ENCODE peak calls at places on chromosomes 5 and 9, in four cellular contexts. F is activated gamma-delta T cell treated with Interleukin-2 at 50 U/mL for 16 hours, S is EL, K is GM23338. O is an unnamed sample.

GRCh38 chr5:129664336-129664937 is 83.5 kb upstream of the MINAR2 start:
- DNase-seq in F (peak; percentile 5), S (peak; percentile 52), K (peak; percentile 65), O (no peak)

GRCh38 chr5:68331202-68332108 is 115.9 kb downstream of the PIK3R1 start:
- DNase-seq in F (no peak), S (peak; percentile 69), K (no peak), O (no peak)

GRCh38 chr5:65268520-65268919 is 213.2 kb downstream of the ADAMTS6 start:
- DNase-seq in F (no peak), S (no peak), K (no peak), O (no peak)

GRCh38 chr5:83471405-83472212 is at the start of gene VCAN:
- DNase-seq in F (no peak), S (peak; percentile 41), K (peak; percentile 84), O (peak; percentile 91)

GRCh38 chr5:63572751-63573150 is 389.5 kb downstream of the HTR1A start:
- DNase-seq in F (no peak), S (no peak), K (no peak), O (no peak)

GRCh38 chr9:72280913-72281500 is 84.0 kb downstream of the ZFAND5 start:
- DNase-seq in F (peak; percentile 64), S (peak; percentile 61), K (peak; percentile 87), O (peak; percentile 74)

GRCh38 chr5:122561209-122561608 is 213.7 kb upstream of the SNX2 start:
- DNase-seq in F (no peak), S (no peak), K (no peak), O (no peak)

GRCh38 chr9:98806394-98807069 is 938 bp upstream of the GALNT12 start:
- DNase-seq in F (no peak), S (no peak), K (no peak), O (no peak)

O was measured in ELF-1.